ENCODE peak calls at places on chromosomes 6 and 20, in seven cellular contexts. C is AG04450; G is activated naive CD4-positive, alpha-beta T cell treated with anti-CD3 and anti-CD28 coated beads for 36 hours; S is hepatic stellate cell; H is AG08396; E is stimulated activated naive CD8-positive, alpha-beta T cell treated with anti-CD3 and anti-CD28 coated beads, Interleukin-15, Interleukin-2, amounts not matched to agents 100 U/mL and 50 U/mL, for 24 hours; V is fibroblast of pulmonary artery. D is an unnamed sample.

GRCh38 chr6:38846844-38847243 is 131.7 kb downstream of the DNAH8 start:
- DNase-seq in C (no peak), G (no peak), S (no peak), H (no peak), E (no peak), V (peak; percentile 1), D (no peak)

GRCh38 chr20:60583741-60584140 is 625.5 kb downstream of the CDH26 start:
- DNase-seq in C (no peak), G (no peak), S (no peak), H (no peak), E (no peak), V (no peak), D (no peak)

GRCh38 chr20:53369871-53370270 is 223.8 kb downstream of the ZNF217 start:
- DNase-seq in C (no peak), G (no peak), S (no peak), H (no peak), E (no peak), V (no peak), D (no peak)

GRCh38 chr6:21504790-21505189 is 88.8 kb upstream of the SOX4 start:
- DNase-seq in C (no peak), G (no peak), S (no peak), H (no peak), E (no peak), V (no peak), D (no peak)

GRCh38 chr20:42901689-42902518 is 287.8 kb downstream of the PTPRT start:
- DNase-seq in C (no peak), G (no peak), S (no peak), H (no peak), E (no peak), V (no peak), D (no peak)

GRCh38 chr6:22468566-22468965 is 100.8 kb upstream of the HDGFL1 start:
- DNase-seq in C (no peak), G (no peak), S (no peak), H (no peak), E (no peak), V (no peak), D (no peak)

GRCh38 chr6:10210052-10210451 is 204.8 kb downstream of the TFAP2A start:
- DNase-seq in C (no peak), G (no peak), S (no peak), H (no peak), E (no peak), V (peak; percentile 3), D (no peak)

GRCh38 chr6:133948472-133948871 is 4.6 kb upstream of the TBPL1 start:
- DNase-seq in C (no peak), G (no peak), S (no peak), H (no peak), E (no peak), V (no peak), D (no peak)

GRCh38 chr6:25296980-25297379 is 17.8 kb downstream of the CARMIL1 start:
- DNase-seq in C (no peak), G (no peak), S (peak; percentile 25), H (peak; percentile 22), E (no peak), V (peak; percentile 87), D (no peak)

GRCh38 chr6:15474196-15474595 is 188.6 kb downstream of the DTNBP1 start:
- DNase-seq in C (no peak), G (no peak), S (no peak), H (peak; percentile 54), E (no peak), V (peak; percentile 56), D (no peak)

GRCh38 chr20:42530855-42531674 is 658.6 kb downstream of the PTPRT start:
- DNase-seq in C (no peak), G (peak; percentile 8), S (no peak), H (no peak), E (no peak), V (peak; percentile 3), D (no peak)

GRCh38 chr6:845581-845980 is 152.6 kb upstream of the EXOC2 start:
- DNase-seq in C (no peak), G (no peak), S (no peak), H (no peak), E (no peak), V (no peak), D (no peak)

GRCh38 chr6:39558791-39559190 is 166.4 kb downstream of the KIF6 start:
- DNase-seq in C (no peak), G (no peak), S (no peak), H (no peak), E (no peak), V (no peak), D (no peak)

D was measured in effector CD4-positive, alpha-beta T cell.